ENCODE peak calls at places on chromosomes 1 and 21, in ten cellular contexts. Q is aorta; J is A549; G is psoas muscle; B is uterus; C is foreskin fibroblast; U is upper lobe of right lung; I is pancreas; E is cardiac fibroblast; A is CD8-positive, alpha-beta T cell. X is an unnamed sample.

GRCh38 chr1:27545876-27546275 is 55.9 kb upstream of the WASF2 start:
- DNase-seq in G (no peak), U (no peak), E (peak; percentile 47), I (no peak), A (no peak), J (no peak), Q (no peak), B (peak; percentile 25), C (no peak), X (peak; percentile 13)

GRCh38 chr1:109882288-109883245 is 28.1 kb upstream of the CSF1 start:
- DNase-seq in G (no peak), J (no peak), A (no peak), I (no peak), Q (no peak), E (no peak), C (no peak), B (no peak), U (no peak), X (no peak)

GRCh38 chr1:164921493-164921892 is 362.5 kb downstream of the PBX1 start:
- DNase-seq in A (no peak), Q (no peak), E (no peak), C (no peak), B (no peak), J (no peak), I (no peak), U (no peak), G (no peak), X (no peak)

GRCh38 chr1:168452329-168452728 is 91.5 kb downstream of the XCL2 start:
- DNase-seq in C (no peak), B (no peak), E (peak; percentile 8), Q (no peak), G (no peak), I (no peak), J (peak; percentile 29), U (no peak), A (no peak), X (no peak)

GRCh38 chr1:205515781-205516253 is 11.3 kb downstream of the CDK18 start:
- DNase-seq in Q (no peak), I (no peak), A (no peak), G (peak; percentile 74), U (no peak), E (peak; percentile 22), C (no peak), B (peak; percentile 76), J (no peak), X (peak; percentile 52)

GRCh38 chr1:29747136-29747670 is 510.9 kb downstream of the PTPRU start:
- DNase-seq in B (no peak), J (no peak), Q (no peak), U (no peak), E (no peak), G (no peak), C (no peak), I (no peak), A (no peak), X (no peak)

GRCh38 chr1:226551299-226551698 is 2.7 kb downstream of the STUM start:
- DNase-seq in E (no peak), C (no peak), I (peak; percentile 53), Q (no peak), J (no peak), B (peak; percentile 46), U (no peak), A (no peak), G (no peak), X (no peak)

GRCh38 chr1:110726755-110727154 is 52.0 kb upstream of the KCNA3 start:
- DNase-seq in Q (no peak), B (no peak), E (no peak), A (no peak), C (no peak), J (no peak), I (no peak), U (no peak), G (no peak), X (no peak)

GRCh38 chr21:31905444-31906400 is 32.9 kb downstream of the HUNK start:
- DNase-seq in C (peak; percentile 21), J (no peak), A (no peak), U (no peak), G (no peak), I (no peak), B (no peak), E (no peak), Q (no peak), X (no peak)

GRCh38 chr21:44267655-44268142 is 6.0 kb upstream of the DNMT3L start:
- DNase-seq in Q (peak; percentile 48), U (no peak), J (no peak), E (no peak), I (no peak), A (no peak), C (no peak), B (peak; percentile 58), G (peak; percentile 83), X (no peak)

DNA sequence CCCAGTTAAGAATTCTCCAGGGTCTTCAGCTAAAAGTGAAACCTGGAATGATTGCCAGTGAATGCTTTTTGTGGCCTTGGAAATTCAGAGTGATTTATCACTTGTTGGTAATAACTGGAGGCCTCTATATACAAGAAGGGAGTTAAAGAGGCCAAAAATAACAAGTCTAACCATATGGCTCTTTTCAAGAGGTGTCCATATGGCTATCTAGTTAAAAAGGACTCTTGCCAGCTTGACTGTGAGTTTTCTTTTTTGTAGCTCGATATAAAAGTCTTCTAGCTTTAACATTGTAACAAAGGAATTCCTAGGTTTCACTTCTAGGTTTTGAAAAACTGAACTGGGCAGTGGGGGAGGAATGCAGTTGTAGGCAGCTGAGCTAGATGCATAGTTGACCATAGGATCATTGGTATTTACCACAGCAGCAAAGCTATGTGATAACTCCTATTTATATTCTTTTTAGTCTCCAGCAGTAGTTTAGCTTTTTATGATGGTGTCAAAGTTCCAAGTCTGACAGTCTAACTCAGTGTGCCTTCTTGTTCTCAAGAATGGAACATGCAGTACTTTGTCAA is 44.4 kb downstream of the CACHD1 start:
- DNase-seq in C (peak; percentile 76), B (no peak), J (no peak), G (no peak), U (no peak), Q (no peak), I (no peak), A (no peak), E (peak; percentile 69), X (no peak)
- H3K4me3 ChIP-seq in C (peak overlapping the region; percentile 10), B (peak overlapping the region; percentile 8), J (no peak overlapping the region), G (peak overlapping the region; percentile 9), U (no peak overlapping the region), Q (no peak overlapping the region), I (no peak overlapping the region), A (no peak overlapping the region), E (no peak overlapping the region), X (peak overlapping the region; percentile 21)

DNA sequence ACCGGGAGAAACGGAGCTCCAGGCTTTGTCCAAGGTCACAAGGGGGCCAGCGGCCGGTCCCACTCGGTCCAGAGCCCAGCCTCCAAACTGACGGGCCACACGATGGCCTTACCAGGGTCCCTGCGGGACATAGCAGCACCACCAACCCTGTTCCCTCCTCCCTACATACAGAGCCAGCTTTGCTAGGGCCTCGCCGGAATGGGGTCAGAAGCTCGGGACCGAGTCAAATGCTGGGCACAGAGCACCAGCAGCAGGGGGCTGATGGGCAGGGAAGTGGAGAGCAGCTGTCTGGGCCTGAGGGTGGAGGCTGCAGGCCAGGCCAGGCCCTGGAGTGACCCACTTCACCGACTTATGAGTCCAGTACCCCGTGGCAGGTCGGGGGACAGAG is 14.9 kb upstream of the TTC39A start:
- DNase-seq in B (no peak), A (no peak), E (no peak), I (no peak), U (no peak), J (no peak), Q (no peak), G (no peak), C (no peak), X (no peak)
- H3K4me3 ChIP-seq in B (no peak overlapping the region), A (no peak overlapping the region), E (no peak overlapping the region), I (peak overlapping the region; percentile 50), U (no peak overlapping the region), J (no peak overlapping the region), Q (no peak overlapping the region), G (peak overlapping the region; percentile 18), C (no peak overlapping the region), X (peak overlapping the region; percentile 53)

DNA sequence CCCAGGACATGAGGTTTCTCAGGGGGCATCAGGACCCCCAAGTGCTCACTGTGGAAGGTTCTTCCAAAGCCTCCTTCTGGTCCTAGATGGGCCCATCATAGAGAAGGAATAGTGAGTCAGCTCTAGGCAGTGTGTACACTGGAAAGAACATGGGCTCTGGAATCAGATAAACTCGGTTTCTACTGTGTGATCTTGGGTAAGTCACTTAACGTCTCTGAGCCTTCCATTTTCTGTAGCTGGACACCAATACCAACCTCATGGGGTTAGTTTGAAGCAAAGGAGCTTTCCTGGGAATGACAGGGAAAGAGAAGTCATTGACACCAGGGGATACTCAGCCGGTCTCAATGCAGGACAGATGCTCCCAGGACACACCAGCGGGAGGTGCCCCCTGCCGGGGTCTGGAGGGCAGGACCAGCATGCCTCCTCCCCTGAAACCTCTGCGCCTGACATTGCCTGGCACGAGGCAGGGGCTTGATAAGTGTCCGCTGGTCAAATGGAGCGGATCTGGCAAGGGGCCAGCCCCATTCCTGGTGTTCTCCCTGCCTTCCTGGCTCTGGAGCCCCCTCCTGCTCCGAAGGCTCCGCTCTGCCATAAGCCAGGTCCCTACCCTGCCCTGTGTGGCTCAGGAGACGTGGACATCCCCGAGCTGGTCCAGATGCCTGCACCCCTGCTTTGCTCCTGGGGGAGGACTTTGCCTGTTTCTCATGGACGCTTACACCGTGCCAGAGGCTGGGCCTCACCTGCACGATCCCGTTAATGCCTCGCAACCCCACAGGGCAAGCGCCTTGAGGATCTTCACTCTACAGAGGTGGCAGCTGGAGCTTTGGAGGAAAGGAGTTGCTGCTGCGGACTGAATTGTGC is 52.8 kb downstream of the EDN2 start:
- DNase-seq in U (no peak), B (no peak), Q (peak; percentile 66), C (no peak), E (no peak), I (peak; percentile 71), G (peak; percentile 54), A (no peak), J (no peak), X (peak; percentile 31)
- H3K4me3 ChIP-seq in U (no peak overlapping the region), B (no peak overlapping the region), Q (no peak overlapping the region), C (no peak overlapping the region), E (no peak overlapping the region), I (no peak overlapping the region), G (no peak overlapping the region), A (no peak overlapping the region), J (no peak overlapping the region), X (peak overlapping the region; percentile 5)

GRCh38 chr1:84000196-84000885 is 1.4 kb upstream of the TTLL7 start:
- DNase-seq in E (no peak), B (no peak), C (no peak), A (no peak), I (no peak), G (no peak), J (no peak), Q (no peak), U (no peak), X (no peak)
- H3K4me3 ChIP-seq in E (no peak overlapping the region), B (no peak overlapping the region), C (no peak overlapping the region), A (no peak overlapping the region), I (no peak overlapping the region), G (no peak overlapping the region), J (no peak overlapping the region), Q (no peak overlapping the region), U (no peak overlapping the region), X (no peak overlapping the region)

DNA sequence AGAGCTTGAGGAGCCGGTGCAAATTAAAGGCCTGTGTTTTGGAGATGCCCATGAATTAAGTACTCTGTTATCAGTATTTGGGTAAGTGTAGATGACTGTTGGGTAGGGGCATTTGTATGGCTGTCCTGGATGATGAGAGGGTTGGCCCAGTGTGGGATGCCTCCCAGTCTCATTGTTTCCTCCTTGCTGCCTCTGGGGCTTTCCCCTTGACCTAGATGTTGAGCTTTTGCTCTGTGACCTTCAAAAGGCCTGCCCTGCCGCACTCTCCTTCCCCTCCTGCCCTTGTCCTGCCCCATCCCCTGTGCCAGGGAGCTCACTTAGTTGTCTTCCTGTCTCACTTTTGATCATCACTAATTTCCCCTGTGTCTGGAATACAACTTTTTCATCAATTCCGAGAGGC is 10.0 kb downstream of the GALNT2 start:
- DNase-seq in G (no peak), B (no peak), I (no peak), C (no peak), J (no peak), E (no peak), A (no peak), Q (no peak), U (no peak), X (no peak)
- H3K4me3 ChIP-seq in G (no peak overlapping the region), B (no peak overlapping the region), I (no peak overlapping the region), C (no peak overlapping the region), J (no peak overlapping the region), E (no peak overlapping the region), A (no peak overlapping the region), Q (no peak overlapping the region), U (no peak overlapping the region), X (no peak overlapping the region)